ENCODE peak calls at places on chromosomes 5 and 9, in ten cellular contexts. E is spleen, T is A549, P is IMR-90, I is lower leg skin, V is H54, F is heart left ventricle, B is thyroid gland, Y is gastrocnemius medialis, K is uterus. J is an unnamed sample.

GRCh38 chr5:169648725-169649124 is 11.7 kb downstream of the DOCK2 start:
- DNase-seq in E (no peak), T (no peak), P (peak; percentile 48), I (no peak), V (no peak), F (peak; percentile 60), B (peak; percentile 14), Y (no peak), K (no peak), J (no peak)

GRCh38 chr5:123937230-123937629 is 425.3 kb downstream of the CSNK1G3 start:
- DNase-seq in E (no peak), T (no peak), P (peak; percentile 67), I (peak; percentile 39), V (no peak), F (no peak), B (no peak), Y (no peak), K (no peak), J (no peak)

GRCh38 chr9:131676431-131676972 is 63.4 kb downstream of the RAPGEF1 start:
- DNase-seq in E (no peak), T (no peak), P (no peak), I (no peak), V (no peak), F (peak; percentile 32), B (peak; percentile 27), Y (no peak), K (no peak), J (no peak)

GRCh38 chr9:70491798-70492736 is 77.6 kb upstream of the KLF9 start:
- DNase-seq in E (no peak), T (no peak), P (no peak), I (no peak), V (no peak), F (no peak), B (no peak), Y (no peak), K (no peak), J (no peak)

GRCh38 chr5:149338364-149338763 is 6.9 kb upstream of the GRPEL2 start:
- DNase-seq in E (no peak), T (no peak), P (no peak), I (no peak), V (no peak), F (no peak), B (no peak), Y (no peak), K (no peak), J (no peak)

GRCh38 chr9:128987800-128988199 is 40.3 kb downstream of the NUP188 start:
- DNase-seq in E (no peak), T (no peak), P (peak; percentile 80), I (peak; percentile 48), V (peak; percentile 70), F (no peak), B (no peak), Y (peak; percentile 38), K (no peak), J (no peak)

GRCh38 chr9:109683521-109683920 is 96.5 kb upstream of the PALM2AKAP2 start:
- DNase-seq in E (no peak), T (no peak), P (peak; percentile 15), I (no peak), V (no peak), F (no peak), B (no peak), Y (no peak), K (no peak), J (no peak)

GRCh38 chr9:35341585-35341984 is 148.3 kb upstream of the RUSC2 start:
- DNase-seq in E (no peak), T (no peak), P (peak; percentile 85), I (peak; percentile 47), V (no peak), F (peak; percentile 86), B (peak; percentile 35), Y (peak; percentile 66), K (peak; percentile 21), J (no peak)

GRCh38 chr9:101443358-101443757 is 7.8 kb upstream of the ALDOB start:
- DNase-seq in E (no peak), T (no peak), P (no peak), I (no peak), V (no peak), F (peak; percentile 86), B (no peak), Y (no peak), K (no peak), J (no peak)

GRCh38 chr5:15938961-15939360 is 240.6 kb downstream of the MARCHF11 start:
- DNase-seq in E (no peak), T (no peak), P (peak; percentile 93), I (no peak), V (peak; percentile 70), F (no peak), B (no peak), Y (no peak), K (no peak), J (no peak)

GRCh38 chr9:36074870-36075532 is 38.3 kb downstream of the RECK start:
- DNase-seq in E (no peak), T (no peak), P (peak; percentile 89), I (peak; percentile 83), V (no peak), F (peak; percentile 89), B (peak; percentile 89), Y (peak; percentile 50), K (peak; percentile 88), J (peak; percentile 77)

GRCh38 chr9:93861736-93862358 is 93.3 kb downstream of the BARX1 start:
- DNase-seq in E (no peak), T (no peak), P (no peak), I (no peak), V (no peak), F (no peak), B (no peak), Y (no peak), K (no peak), J (no peak)

GRCh38 chr5:137350791-137351190 is 148.3 kb downstream of the SPOCK1 start:
- DNase-seq in E (no peak), T (no peak), P (no peak), I (no peak), V (no peak), F (no peak), B (no peak), Y (no peak), K (no peak), J (no peak)

GRCh38 chr5:67732921-67733320 is 482.6 kb upstream of the PIK3R1 start:
- DNase-seq in E (no peak), T (no peak), P (no peak), I (no peak), V (no peak), F (no peak), B (no peak), Y (no peak), K (no peak), J (no peak)

GRCh38 chr5:138408023-138408422 is 30.8 kb upstream of the REEP2 start:
- DNase-seq in E (no peak), T (no peak), P (no peak), I (no peak), V (no peak), F (no peak), B (no peak), Y (no peak), K (no peak), J (peak; percentile 50)

GRCh38 chr5:1315709-1316587 is 21.1 kb upstream of the TERT start:
- DNase-seq in E (peak; percentile 84), T (no peak), P (no peak), I (no peak), V (no peak), F (no peak), B (peak; percentile 63), Y (peak; percentile 18), K (no peak), J (peak; percentile 84)

GRCh38 chr5:1317921-1318565 is 23.2 kb upstream of the TERT start:
- DNase-seq in E (peak; percentile 60), T (no peak), P (no peak), I (no peak), V (no peak), F (peak; percentile 18), B (no peak), Y (no peak), K (no peak), J (no peak)

GRCh38 chr5:1316941-1317340 is 22.1 kb upstream of the TERT start:
- DNase-seq in E (peak; percentile 48), T (no peak), P (no peak), I (no peak), V (no peak), F (no peak), B (no peak), Y (no peak), K (no peak), J (peak; percentile 24)

GRCh38 chr5:1315018-1315708 is 20.3 kb upstream of the TERT start:
- DNase-seq in E (peak; percentile 66), T (no peak), P (no peak), I (no peak), V (no peak), F (no peak), B (no peak), Y (no peak), K (no peak), J (no peak)

GRCh38 chr5:1316588-1316902 is 21.7 kb upstream of the TERT start:
- DNase-seq in E (no peak), T (no peak), P (no peak), I (no peak), V (no peak), F (no peak), B (no peak), Y (no peak), K (no peak), J (no peak)
- TF ChIP-seq POLR2A in E (no peak), T (no peak), P (no peak), I (no peak), V (no peak), F (no peak), B (no peak), Y (no peak), K (no peak), J (no peak)

GRCh38 chr5:155625315-155625714 is 611.8 kb downstream of the KIF4B start:
- DNase-seq in E (no peak), T (no peak), P (no peak), I (no peak), V (no peak), F (no peak), B (no peak), Y (no peak), K (no peak), J (no peak)
- TF ChIP-seq POLR2A in E (no peak), T (no peak), P (no peak), I (no peak), V (no peak), F (no peak), B (no peak), Y (no peak), K (no peak), J (no peak)

GRCh38 chr5:88879724-88880123 is 3.3 kb downstream of the MEF2C start:
- DNase-seq in E (no peak), T (no peak), P (no peak), I (no peak), V (no peak), F (no peak), B (no peak), Y (no peak), K (no peak), J (no peak)
- TF ChIP-seq POLR2A in E (no peak), T (no peak), P (no peak), I (no peak), V (no peak), F (no peak), B (peak; percentile 12), Y (no peak), K (no peak), J (no peak)

DNA sequence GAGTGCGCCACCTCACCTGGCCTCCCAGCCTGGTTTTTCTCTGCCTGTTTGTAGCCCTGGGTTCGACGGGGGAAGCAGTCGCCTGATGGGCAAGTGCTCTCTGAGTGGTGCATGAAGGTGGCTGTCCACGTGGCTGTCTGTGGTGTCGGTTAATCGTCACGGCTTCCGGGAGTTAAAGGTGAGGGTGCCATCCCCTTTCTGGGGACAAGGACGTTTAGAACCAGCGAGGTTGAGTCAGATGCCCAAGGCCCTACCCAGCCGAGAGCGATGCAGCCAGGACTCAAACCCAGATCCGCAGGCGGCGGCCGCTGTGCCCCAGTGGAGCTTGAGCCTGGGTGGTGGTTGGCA is 47.7 kb downstream of the RXRA start:
- DNase-seq in E (no peak), T (no peak), P (no peak), I (no peak), V (no peak), F (no peak), B (no peak), Y (no peak), K (no peak), J (no peak)
- TF ChIP-seq POLR2A in E (no peak), T (no peak), P (no peak), I (no peak), V (no peak), F (no peak), B (no peak), Y (no peak), K (no peak), J (no peak)

J was measured in Peyer's patch.